ENCODE peak calls at places on chromosomes 3 and 15, in four cellular contexts. X is GM12891, S is GM12878, Z is K562. L is an unnamed sample.

GRCh38 chr3:71499477-71499876 is 84.1 kb downstream of the FOXP1 start:
- DNase-seq in X (no peak), S (no peak), Z (no peak), L (no peak)

GRCh38 chr15:48954538-48954937 is 9.2 kb downstream of the SHC4 start:
- DNase-seq in X (no peak), S (no peak), Z (no peak), L (no peak)

GRCh38 chr15:29840054-29840453 is 17.8 kb upstream of the TJP1 start:
- DNase-seq in X (no peak), S (no peak), Z (no peak), L (no peak)

GRCh38 chr3:72329354-72329753 is 518.9 kb downstream of the SHQ1 start:
- DNase-seq in X (no peak), S (no peak), Z (no peak), L (no peak)

GRCh38 chr3:13420051-13420816 is at the start of gene NUP210:
- DNase-seq in X (peak), S (no peak), Z (peak), L (peak)

GRCh38 chr15:77030928-77031375 is 36.0 kb downstream of the PSTPIP1 start:
- DNase-seq in X (no peak), S (no peak), Z (no peak), L (no peak)

GRCh38 chr3:141414141-141414689 is 45.9 kb downstream of the ZBTB38 start:
- DNase-seq in X (no peak), S (no peak), Z (no peak), L (no peak)

GRCh38 chr3:46383211-46383945 is 12.6 kb downstream of the CCR5 start:
- DNase-seq in X (no peak), S (no peak), Z (no peak), L (no peak)

GRCh38 chr3:191753186-191753585 is 292.2 kb downstream of the PYDC2 start:
- DNase-seq in X (no peak), S (no peak), Z (no peak), L (no peak)

GRCh38 chr15:33022629-33023028 is 171.9 kb downstream of the FMN1 start:
- DNase-seq in X (no peak), S (no peak), Z (no peak), L (no peak)

GRCh38 chr3:14810070-14810732 is 8.6 kb upstream of the FGD5 start:
- DNase-seq in X (no peak), S (no peak), Z (peak), L (no peak)
- TF ChIP-seq SPI1 in X (no peak), S (no peak), Z (no peak), L (no peak)

DNA sequence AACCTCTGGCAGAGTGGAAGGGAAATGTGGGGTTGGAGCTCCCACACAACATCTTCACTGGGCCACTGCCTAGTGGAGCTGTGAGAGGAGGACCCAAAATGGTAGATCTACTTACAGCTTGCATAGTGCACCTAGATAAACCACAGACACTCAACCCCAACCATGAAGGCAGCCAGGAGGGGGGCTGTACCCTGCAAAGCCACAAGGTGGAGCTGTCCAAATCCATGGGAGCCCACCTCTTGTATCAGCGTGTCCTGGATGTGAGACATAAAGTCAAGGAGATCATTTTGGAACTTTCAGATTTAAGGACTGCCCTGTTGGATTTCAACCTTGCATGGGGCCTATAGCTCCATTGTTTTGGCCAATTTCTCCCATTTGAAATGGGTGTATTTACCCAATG is 20.9 kb downstream of the TP63 start:
- DNase-seq in X (no peak), S (no peak), Z (no peak), L (no peak)
- TF ChIP-seq SPI1 in X (no peak), S (no peak), Z (no peak), L (no peak)

GRCh38 chr3:60070366-60070765 is 1020.5 kb upstream of the CFAP20DC start:
- DNase-seq in X (no peak), S (no peak), Z (no peak), L (no peak)

GRCh38 chr3:60065227-60065868 is 1015.5 kb upstream of the CFAP20DC start:
- DNase-seq in X (no peak), S (no peak), Z (no peak), L (no peak)

DNA sequence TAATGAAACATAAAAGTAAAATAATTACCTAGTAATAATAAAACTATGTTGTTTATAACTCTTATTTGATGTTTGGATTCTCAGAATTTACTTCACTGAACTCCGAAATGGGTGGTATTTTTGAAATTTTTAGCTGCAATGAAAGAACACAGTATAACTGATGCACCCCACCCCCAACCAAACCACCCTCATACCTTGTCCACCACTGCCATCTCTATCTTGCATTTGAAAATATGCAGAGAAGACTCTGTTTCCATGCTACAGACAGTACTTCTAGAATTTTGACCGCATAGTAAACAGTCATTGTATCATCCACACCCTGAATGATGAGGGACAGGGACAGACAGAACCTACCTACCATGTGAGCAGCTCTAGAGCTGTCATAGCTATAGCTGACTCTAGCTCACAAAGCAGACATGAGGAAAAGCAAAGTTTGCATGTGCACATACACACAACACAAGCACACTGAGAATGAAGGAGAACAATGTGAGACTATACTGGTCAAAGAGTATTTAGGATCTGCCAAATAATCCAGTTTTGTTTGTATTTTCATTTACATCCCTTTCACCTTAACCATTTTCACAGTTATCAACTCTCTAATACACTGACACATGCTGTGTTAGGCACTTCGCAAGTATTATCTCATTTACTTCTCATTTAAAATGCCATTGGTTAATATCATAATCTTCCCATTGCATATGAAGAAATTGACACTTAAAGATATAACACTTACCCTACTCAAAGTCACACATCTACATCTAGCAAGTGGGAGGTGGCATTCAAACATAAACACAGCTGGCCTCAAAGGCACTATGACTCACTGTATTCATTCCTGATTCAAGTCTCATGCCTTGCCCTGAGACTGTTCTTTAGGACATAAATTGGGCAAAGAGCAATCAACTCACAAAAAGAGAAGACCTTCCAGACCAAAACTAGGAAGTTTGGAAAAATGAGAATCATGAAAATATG is 1014.7 kb upstream of the CFAP20DC start:
- DNase-seq in X (no peak), S (no peak), Z (no peak), L (no peak)
- TF ChIP-seq SPI1 in X (no peak), S (no peak), Z (no peak), L (no peak)

GRCh38 chr3:113783980-113784379 is 37.1 kb downstream of the ATP6V1A start:
- DNase-seq in X (no peak), S (no peak), Z (no peak), L (no peak)
- TF ChIP-seq SPI1 in X (no peak), S (no peak), Z (no peak), L (no peak)

DNA sequence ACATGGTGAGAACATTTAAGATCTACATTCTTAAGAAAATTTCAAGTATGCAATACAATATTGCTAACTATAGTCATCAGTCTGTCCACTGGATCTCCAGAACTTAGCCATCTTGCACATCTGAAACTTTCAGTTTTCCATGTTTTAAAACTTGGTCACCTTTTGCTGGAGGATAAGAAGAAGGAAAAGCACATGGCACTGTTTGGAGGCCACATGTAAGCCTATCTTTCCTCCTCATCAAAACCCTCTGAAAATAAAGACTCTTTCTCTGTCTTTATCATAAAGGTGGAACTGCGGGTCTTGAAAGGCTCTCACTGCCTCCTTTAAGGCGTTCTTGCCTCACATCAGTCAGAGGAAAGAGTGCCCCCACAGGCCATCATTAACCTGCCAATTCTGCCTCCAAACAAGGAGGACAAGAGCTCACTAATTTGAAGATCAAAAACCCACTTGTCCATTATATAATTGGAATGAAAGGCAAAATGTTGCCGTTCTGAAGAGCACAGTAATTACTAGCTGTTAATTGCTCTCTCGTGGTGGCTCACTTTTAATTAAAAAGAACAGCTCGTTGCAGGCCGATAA is 157.8 kb downstream of the MECOM start:
- DNase-seq in X (no peak), S (no peak), Z (no peak), L (no peak)
- TF ChIP-seq SPI1 in X (no peak), S (no peak), Z (no peak), L (no peak)

DNA sequence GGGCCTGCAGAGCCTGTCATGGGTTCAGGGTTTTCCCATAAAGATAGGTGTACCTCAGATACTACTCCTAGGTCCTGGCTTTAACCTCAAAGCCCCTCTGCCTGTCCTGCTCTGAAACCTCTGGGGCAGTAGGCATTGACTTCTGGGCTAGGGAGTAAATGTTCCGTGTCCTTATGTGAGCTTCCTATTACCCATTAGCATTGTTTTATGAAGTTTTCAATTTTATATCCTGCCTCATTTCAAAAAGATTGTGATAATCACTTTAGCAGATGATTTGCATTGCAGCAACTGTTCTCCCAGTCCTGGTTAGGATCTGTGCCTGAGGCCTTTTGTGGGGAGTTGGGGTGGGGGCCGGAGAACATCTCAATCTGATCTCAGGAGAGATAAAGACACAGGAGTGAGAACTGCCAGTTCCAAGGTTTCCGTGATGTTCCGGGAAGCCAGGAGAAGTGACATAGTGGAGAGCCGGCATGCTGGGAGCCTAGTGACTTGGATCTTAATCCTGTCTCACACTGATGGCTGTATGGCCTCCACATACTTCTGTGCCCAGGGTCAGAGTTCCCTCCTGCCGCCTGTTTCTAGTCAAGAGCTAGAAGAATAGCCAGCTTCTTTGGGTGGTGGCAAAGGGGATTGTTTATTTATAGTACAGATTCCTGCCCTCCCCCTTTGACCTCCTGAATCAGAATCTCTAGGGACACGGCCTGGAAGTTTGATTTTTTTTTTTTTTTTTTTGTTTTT is 10.6 kb downstream of the TPM1 start:
- DNase-seq in X (no peak), S (no peak), Z (no peak), L (no peak)
- TF ChIP-seq SPI1 in X (no peak), S (no peak), Z (no peak), L (no peak)